ENCODE peak calls at places on chromosome 2, in six cellular contexts. One of them, this sample, is unnamed.

GRCh38 chr2:120818441-120818920 is 82.8 kb downstream of the GLI2 start:
- DNase-seq in activated CD4-positive, CD25-positive, alpha-beta regulatory T cell treated with anti-CD3 and anti-CD28 coated beads, Interleukin-2, amount 50 U/mL, for 16 hours: no peak
- DNase-seq in NT2/D1: no peak
- DNase-seq in GM12891: no peak
- DNase-seq in Calu3: no peak
- DNase-seq in NCI-H226: peak
- DNase-seq in this sample: no peak

GRCh38 chr2:11850082-11850481 is 103.7 kb downstream of the LPIN1 start:
- DNase-seq in NT2/D1: no peak
- DNase-seq in NCI-H226: no peak
- DNase-seq in activated CD4-positive, CD25-positive, alpha-beta regulatory T cell treated with anti-CD3 and anti-CD28 coated beads, Interleukin-2, amount 50 U/mL, for 16 hours: no peak
- DNase-seq in GM12891: no peak
- DNase-seq in Calu3: no peak
- DNase-seq in this sample: no peak

GRCh38 chr2:159095813-159096212 is 127.4 kb downstream of the TANC1 start:
- DNase-seq in Calu3: no peak
- DNase-seq in NT2/D1: no peak
- DNase-seq in GM12891: no peak
- DNase-seq in activated CD4-positive, CD25-positive, alpha-beta regulatory T cell treated with anti-CD3 and anti-CD28 coated beads, Interleukin-2, amount 50 U/mL, for 16 hours: no peak
- DNase-seq in NCI-H226: no peak
- DNase-seq in this sample: no peak

GRCh38 chr2:10354399-10354798 is 51.7 kb downstream of the HPCAL1 start:
- DNase-seq in GM12891: no peak
- DNase-seq in NT2/D1: no peak
- DNase-seq in activated CD4-positive, CD25-positive, alpha-beta regulatory T cell treated with anti-CD3 and anti-CD28 coated beads, Interleukin-2, amount 50 U/mL, for 16 hours: no peak
- DNase-seq in NCI-H226: no peak
- DNase-seq in Calu3: no peak
- DNase-seq in this sample: no peak

GRCh38 chr2:85772841-85773491 is 19.2 kb downstream of the ATOH8 start:
- DNase-seq in NT2/D1: no peak
- DNase-seq in Calu3: no peak
- DNase-seq in NCI-H226: no peak
- DNase-seq in activated CD4-positive, CD25-positive, alpha-beta regulatory T cell treated with anti-CD3 and anti-CD28 coated beads, Interleukin-2, amount 50 U/mL, for 16 hours: no peak
- DNase-seq in GM12891: no peak
- DNase-seq in this sample: no peak

GRCh38 chr2:149161481-149162225 is 123.2 kb downstream of the LYPD6B start:
- DNase-seq in NT2/D1: no peak
- DNase-seq in GM12891: no peak
- DNase-seq in NCI-H226: peak
- DNase-seq in Calu3: no peak
- DNase-seq in activated CD4-positive, CD25-positive, alpha-beta regulatory T cell treated with anti-CD3 and anti-CD28 coated beads, Interleukin-2, amount 50 U/mL, for 16 hours: no peak
- DNase-seq in this sample: no peak

GRCh38 chr2:30666307-30666874 is 140.9 kb downstream of the CAPN13 start:
- DNase-seq in NT2/D1: no peak
- DNase-seq in activated CD4-positive, CD25-positive, alpha-beta regulatory T cell treated with anti-CD3 and anti-CD28 coated beads, Interleukin-2, amount 50 U/mL, for 16 hours: no peak
- DNase-seq in GM12891: no peak
- DNase-seq in Calu3: peak
- DNase-seq in NCI-H226: peak
- DNase-seq in this sample: no peak

GRCh38 chr2:24821433-24821891 is 28.2 kb downstream of the CENPO start:
- DNase-seq in NT2/D1: no peak
- DNase-seq in GM12891: no peak
- DNase-seq in activated CD4-positive, CD25-positive, alpha-beta regulatory T cell treated with anti-CD3 and anti-CD28 coated beads, Interleukin-2, amount 50 U/mL, for 16 hours: no peak
- DNase-seq in Calu3: no peak
- DNase-seq in NCI-H226: no peak
- DNase-seq in this sample: no peak

GRCh38 chr2:146324954-146325353 is 1519.9 kb upstream of the ACVR2A start:
- DNase-seq in Calu3: no peak
- DNase-seq in NT2/D1: no peak
- DNase-seq in activated CD4-positive, CD25-positive, alpha-beta regulatory T cell treated with anti-CD3 and anti-CD28 coated beads, Interleukin-2, amount 50 U/mL, for 16 hours: no peak
- DNase-seq in GM12891: no peak
- DNase-seq in NCI-H226: no peak
- DNase-seq in this sample: no peak

GRCh38 chr2:191666733-191667132 is 11.2 kb upstream of the NABP1 start:
- DNase-seq in Calu3: no peak
- DNase-seq in activated CD4-positive, CD25-positive, alpha-beta regulatory T cell treated with anti-CD3 and anti-CD28 coated beads, Interleukin-2, amount 50 U/mL, for 16 hours: no peak
- DNase-seq in GM12891: no peak
- DNase-seq in NT2/D1: no peak
- DNase-seq in NCI-H226: peak
- DNase-seq in this sample: no peak

GRCh38 chr2:178072383-178073301 is at the start of gene PDE11A:
- DNase-seq in NT2/D1: peak
- DNase-seq in GM12891: no peak
- DNase-seq in Calu3: peak
- DNase-seq in NCI-H226: peak
- DNase-seq in activated CD4-positive, CD25-positive, alpha-beta regulatory T cell treated with anti-CD3 and anti-CD28 coated beads, Interleukin-2, amount 50 U/mL, for 16 hours: no peak
- DNase-seq in this sample: no peak